ENCODE peak calls at places on chromosomes 6 and 20, in nine cellular contexts. W is SJSA1; L is aorta; A is lower leg skin; B is heart left ventricle; E is activated CD4-positive, alpha-beta memory T cell treated with anti-CD3 and anti-CD28 coated beads for 36 hours; Q is activated naive CD8-positive, alpha-beta T cell treated with anti-CD3 and anti-CD28 coated beads, Interleukin-2, amount 10 ng/mL, durations not matched to agents 7 days and 5 days; T is activated T-cell treated with anti-CD3 and anti-CD28 coated beads, Interleukin-2, amount 50 U/mL, for 1 hour; U is mammary epithelial cell. K is an unnamed sample.

GRCh38 chr6:159974932-159975331 is 6.0 kb downstream of the IGF2R start:
- DNase-seq in W (no peak), L (no peak), A (no peak), B (no peak), E (no peak), Q (no peak), T (no peak), U (no peak), K (no peak)

GRCh38 chr6:3227363-3228045 is at the start of gene TUBB2B:
- DNase-seq in W (peak; percentile 46), L (peak; percentile 56), A (no peak), B (no peak), E (no peak), Q (no peak), T (no peak), U (no peak), K (no peak)

GRCh38 chr6:14922306-14922705 is 323.6 kb upstream of the JARID2 start:
- DNase-seq in W (no peak), L (no peak), A (no peak), B (no peak), E (no peak), Q (no peak), T (no peak), U (no peak), K (no peak)

GRCh38 chr6:122284848-122285247 is 114.6 kb upstream of the HSF2 start:
- DNase-seq in W (no peak), L (no peak), A (no peak), B (no peak), E (no peak), Q (no peak), T (no peak), U (no peak), K (no peak)

GRCh38 chr6:30781697-30782424 is 37.5 kb upstream of the IER3 start:
- DNase-seq in W (peak; percentile 97), L (peak; percentile 98), A (peak; percentile 93), B (peak; percentile 97), E (no peak), Q (no peak), T (peak; percentile 36), U (peak; percentile 97), K (peak; percentile 97)

GRCh38 chr6:30508890-30509736 is 19.8 kb downstream of the HLA-E start:
- DNase-seq in W (no peak), L (no peak), A (no peak), B (no peak), E (peak; percentile 46), Q (peak; percentile 45), T (no peak), U (no peak), K (no peak)

GRCh38 chr6:148969679-148970078 is 222.8 kb downstream of the UST start:
- DNase-seq in W (peak; percentile 87), L (no peak), A (peak; percentile 50), B (no peak), E (no peak), Q (no peak), T (no peak), U (no peak), K (no peak)

GRCh38 chr6:108518714-108519576 is 41.8 kb upstream of the FOXO3 start:
- DNase-seq in W (peak; percentile 14), L (no peak), A (no peak), B (no peak), E (no peak), Q (no peak), T (no peak), U (peak; percentile 32), K (no peak)

GRCh38 chr20:24762371-24762770 is 186.7 kb upstream of the CST7 start:
- DNase-seq in W (no peak), L (no peak), A (no peak), B (no peak), E (no peak), Q (no peak), T (no peak), U (no peak), K (peak; percentile 1)

GRCh38 chr6:146878564-146879343 is 280.0 kb downstream of the ADGB start:
- DNase-seq in W (no peak), L (no peak), A (no peak), B (no peak), E (no peak), Q (no peak), T (no peak), U (peak; percentile 45), K (no peak)

GRCh38 chr6:17706580-17707370 is at the start of gene NUP153:
- DNase-seq in W (peak; percentile 100), L (peak; percentile 99), A (peak; percentile 99), B (peak; percentile 99), E (peak; percentile 100), Q (peak; percentile 100), T (peak; percentile 100), U (peak; percentile 98), K (peak; percentile 100)

GRCh38 chr20:15923030-15923776 is 650.0 kb downstream of the KIF16B start:
- DNase-seq in W (no peak), L (no peak), A (no peak), B (no peak), E (no peak), Q (no peak), T (no peak), U (no peak), K (no peak)

GRCh38 chr20:63470410-63470809 is 2.0 kb downstream of the KCNQ2 start:
- DNase-seq in W (no peak), L (no peak), A (no peak), B (no peak), E (no peak), Q (no peak), T (no peak), U (no peak), K (no peak)

GRCh38 chr20:35404614-35405259 is 7.0 kb downstream of the UQCC1 start:
- DNase-seq in W (no peak), L (no peak), A (no peak), B (no peak), E (no peak), Q (no peak), T (no peak), U (no peak), K (no peak)

GRCh38 chr6:169058634-169059033 is 195.0 kb downstream of the THBS2 start:
- DNase-seq in W (no peak), L (no peak), A (no peak), B (no peak), E (no peak), Q (no peak), T (no peak), U (no peak), K (no peak)

GRCh38 chr6:15969236-15969778 is 159.6 kb upstream of the MYLIP start:
- DNase-seq in W (no peak), L (no peak), A (no peak), B (no peak), E (no peak), Q (no peak), T (no peak), U (peak; percentile 94), K (no peak)

GRCh38 chr6:79031821-79032590 is 46.0 kb downstream of the PHIP start:
- DNase-seq in W (peak; percentile 57), L (no peak), A (no peak), B (no peak), E (no peak), Q (no peak), T (no peak), U (peak; percentile 39), K (no peak)

GRCh38 chr6:144395014-144395413 is 109.9 kb downstream of the UTRN start:
- DNase-seq in W (no peak), L (no peak), A (no peak), B (no peak), E (no peak), Q (no peak), T (no peak), U (peak; percentile 6), K (no peak)

GRCh38 chr6:109316909-109317308 is 65.4 kb downstream of the CD164 start:
- DNase-seq in W (no peak), L (no peak), A (no peak), B (no peak), E (no peak), Q (no peak), T (no peak), U (no peak), K (no peak)

GRCh38 chr20:14997791-14998190 is 660.4 kb upstream of the FLRT3 start:
- DNase-seq in W (no peak), L (no peak), A (no peak), B (no peak), E (no peak), Q (no peak), T (no peak), U (peak; percentile 87), K (no peak)

GRCh38 chr6:166728884-166729530 is 102.0 kb upstream of the RPS6KA2 start:
- DNase-seq in W (no peak), L (no peak), A (no peak), B (no peak), E (no peak), Q (no peak), T (no peak), U (no peak), K (no peak)

GRCh38 chr6:40957616-40958492 is 81.2 kb downstream of the UNC5CL start:
- DNase-seq in W (peak; percentile 90), L (no peak), A (no peak), B (no peak), E (no peak), Q (no peak), T (no peak), U (peak; percentile 81), K (no peak)

GRCh38 chr6:4055420-4056041 is 23.4 kb downstream of the FAM217A start:
- DNase-seq in W (peak; percentile 72), L (no peak), A (peak; percentile 34), B (no peak), E (no peak), Q (no peak), T (no peak), U (peak; percentile 73), K (peak; percentile 45)

GRCh38 chr20:31593221-31594001 is 11.7 kb upstream of the ID1 start:
- DNase-seq in W (peak; percentile 84), L (no peak), A (peak; percentile 77), B (no peak), E (peak; percentile 70), Q (no peak), T (no peak), U (peak; percentile 100), K (peak; percentile 81)

GRCh38 chr6:79373246-79373645 is 138.8 kb upstream of the HMGN3 start:
- DNase-seq in W (no peak), L (no peak), A (no peak), B (no peak), E (no peak), Q (no peak), T (no peak), U (no peak), K (peak; percentile 53)

GRCh38 chr6:11992086-11992485 is 20.0 kb upstream of the HIVEP1 start:
- DNase-seq in W (no peak), L (no peak), A (no peak), B (no peak), E (no peak), Q (no peak), T (no peak), U (no peak), K (no peak)

GRCh38 chr6:15879372-15880261 is 216.8 kb upstream of the DTNBP1 start:
- DNase-seq in W (peak; percentile 68), L (peak; percentile 80), A (peak; percentile 73), B (peak; percentile 86), E (peak; percentile 85), Q (no peak), T (peak; percentile 34), U (no peak), K (peak; percentile 39)

GRCh38 chr20:48957053-48957481 is 35.6 kb downstream of the ARFGEF2 start:
- DNase-seq in W (no peak), L (no peak), A (no peak), B (no peak), E (no peak), Q (no peak), T (no peak), U (no peak), K (no peak)

GRCh38 chr6:93304514-93304913 is 114.8 kb downstream of the EPHA7 start:
- DNase-seq in W (no peak), L (no peak), A (no peak), B (no peak), E (no peak), Q (no peak), T (no peak), U (no peak), K (no peak)

GRCh38 chr6:118207947-118208346 is 300.9 kb downstream of the SLC35F1 start:
- DNase-seq in W (no peak), L (no peak), A (no peak), B (no peak), E (no peak), Q (no peak), T (no peak), U (no peak), K (no peak)

GRCh38 chr6:43668151-43669028 is 19.2 kb downstream of the MRPS18A start:
- DNase-seq in W (peak; percentile 53), L (peak; percentile 70), A (peak; percentile 42), B (peak; percentile 68), E (peak; percentile 71), Q (peak; percentile 67), T (peak; percentile 62), U (peak; percentile 69), K (peak; percentile 69)